ENCODE peak calls at places on chromosomes 16 and 17, in four cellular contexts. One of them, this sample, is unnamed.

GRCh38 chr16:24845726-24846547 is at the start of gene SLC5A11:
- DNase-seq in suprapubic skin: no peak
- DNase-seq in heart right ventricle: no peak
- DNase-seq in adrenal gland: no peak
- DNase-seq in this sample: no peak

GRCh38 chr17:75684924-75685323 is 17.8 kb downstream of the SAP30BP start:
- DNase-seq in suprapubic skin: peak; percentile 87
- DNase-seq in adrenal gland: no peak
- DNase-seq in heart right ventricle: no peak
- DNase-seq in this sample: no peak

GRCh38 chr17:50834786-50835562 is 412 bp upstream of the WFIKKN2 start:
- DNase-seq in heart right ventricle: no peak
- DNase-seq in adrenal gland: peak; percentile 43
- DNase-seq in suprapubic skin: peak; percentile 76
- DNase-seq in this sample: no peak

GRCh38 chr16:4208529-4208835 is 33.4 kb downstream of the SRL start:
- DNase-seq in suprapubic skin: no peak
- DNase-seq in heart right ventricle: no peak
- DNase-seq in adrenal gland: no peak
- DNase-seq in this sample: no peak

GRCh38 chr17:57604771-57605733 is 140.0 kb downstream of the CCDC182 start:
- DNase-seq in heart right ventricle: peak; percentile 50
- DNase-seq in suprapubic skin: peak; percentile 74
- DNase-seq in adrenal gland: peak; percentile 62
- DNase-seq in this sample: peak; percentile 54

GRCh38 chr16:21336231-21336630 is 58.1 kb upstream of the CRYM start:
- DNase-seq in adrenal gland: no peak
- DNase-seq in suprapubic skin: no peak
- DNase-seq in heart right ventricle: no peak
- DNase-seq in this sample: no peak

GRCh38 chr17:80198144-80198661 is 21.9 kb downstream of the SGSH start:
- DNase-seq in heart right ventricle: no peak
- DNase-seq in adrenal gland: no peak
- DNase-seq in suprapubic skin: no peak
- DNase-seq in this sample: no peak

GRCh38 chr16:23917621-23918020 is 81.8 kb downstream of the PRKCB start:
- DNase-seq in heart right ventricle: no peak
- DNase-seq in suprapubic skin: no peak
- DNase-seq in adrenal gland: no peak
- DNase-seq in this sample: no peak

GRCh38 chr16:56269276-56269675 is 78.0 kb downstream of the GNAO1 start:
- DNase-seq in heart right ventricle: no peak
- DNase-seq in adrenal gland: no peak
- DNase-seq in suprapubic skin: no peak
- DNase-seq in this sample: no peak

GRCh38 chr17:15462962-15463361 is 4.5 kb downstream of the CDRT4 start:
- DNase-seq in adrenal gland: no peak
- DNase-seq in heart right ventricle: no peak
- DNase-seq in suprapubic skin: no peak
- DNase-seq in this sample: no peak

GRCh38 chr16:81723098-81723723 is 55.9 kb upstream of the PLCG2 start:
- DNase-seq in suprapubic skin: no peak
- DNase-seq in heart right ventricle: no peak
- DNase-seq in adrenal gland: peak; percentile 50
- DNase-seq in this sample: no peak

GRCh38 chr17:62652251-62653001 is 25.0 kb downstream of the MRC2 start:
- DNase-seq in adrenal gland: peak; percentile 54
- DNase-seq in heart right ventricle: peak; percentile 76
- DNase-seq in suprapubic skin: no peak
- DNase-seq in this sample: peak; percentile 74

GRCh38 chr16:28820016-28820415 is 2.8 kb upstream of the ATXN2L start:
- DNase-seq in heart right ventricle: no peak
- DNase-seq in suprapubic skin: no peak
- DNase-seq in adrenal gland: no peak
- DNase-seq in this sample: no peak

GRCh38 chr16:87949071-87949744 is 2.0 kb upstream of the BANP start:
- DNase-seq in heart right ventricle: no peak
- DNase-seq in suprapubic skin: no peak
- DNase-seq in adrenal gland: no peak
- DNase-seq in this sample: no peak

GRCh38 chr17:43679401-43679800 is 17.7 kb upstream of the MEOX1 start:
- DNase-seq in suprapubic skin: no peak
- DNase-seq in adrenal gland: no peak
- DNase-seq in heart right ventricle: no peak
- DNase-seq in this sample: no peak

GRCh38 chr16:67034478-67034877 is 5.5 kb downstream of the CBFB start:
- DNase-seq in suprapubic skin: no peak
- DNase-seq in heart right ventricle: no peak
- DNase-seq in adrenal gland: no peak
- DNase-seq in this sample: no peak

GRCh38 chr16:79366635-79367034 is 233.9 kb downstream of the MAF start:
- DNase-seq in adrenal gland: no peak
- DNase-seq in heart right ventricle: no peak
- DNase-seq in suprapubic skin: no peak
- DNase-seq in this sample: no peak

GRCh38 chr16:72829846-72830620 is 217.9 kb downstream of the ZFHX3 start:
- DNase-seq in adrenal gland: no peak
- DNase-seq in heart right ventricle: no peak
- DNase-seq in suprapubic skin: no peak
- DNase-seq in this sample: no peak

GRCh38 chr17:40317345-40317873 is 8.4 kb downstream of the RARA start:
- DNase-seq in heart right ventricle: no peak
- DNase-seq in adrenal gland: no peak
- DNase-seq in suprapubic skin: peak; percentile 79
- DNase-seq in this sample: peak; percentile 57

GRCh38 chr17:74280093-74280513 is 6.1 kb downstream of the DNAI2 start:
- DNase-seq in suprapubic skin: no peak
- DNase-seq in heart right ventricle: no peak
- DNase-seq in adrenal gland: no peak
- DNase-seq in this sample: peak; percentile 42

GRCh38 chr17:36544049-36544319 is 735 bp upstream of the GGNBP2 start:
- DNase-seq in heart right ventricle: no peak
- DNase-seq in adrenal gland: no peak
- DNase-seq in suprapubic skin: no peak
- DNase-seq in this sample: peak; percentile 35

GRCh38 chr16:87615621-87616041 is 13.3 kb downstream of the JPH3 start:
- DNase-seq in adrenal gland: no peak
- DNase-seq in heart right ventricle: no peak
- DNase-seq in suprapubic skin: no peak
- DNase-seq in this sample: no peak

GRCh38 chr17:38674013-38674748 is 576 bp downstream of the EPOP start:
- DNase-seq in adrenal gland: no peak
- DNase-seq in suprapubic skin: no peak
- DNase-seq in heart right ventricle: peak; percentile 25
- DNase-seq in this sample: peak; percentile 17

GRCh38 chr16:12375341-12375740 is 398.8 kb downstream of the SNX29 start:
- DNase-seq in suprapubic skin: no peak
- DNase-seq in heart right ventricle: no peak
- DNase-seq in adrenal gland: no peak
- DNase-seq in this sample: peak; percentile 24

GRCh38 chr17:2814499-2815341 is 18.5 kb downstream of the RAP1GAP2 start:
- DNase-seq in suprapubic skin: no peak
- DNase-seq in heart right ventricle: no peak
- DNase-seq in adrenal gland: peak; percentile 37
- DNase-seq in this sample: no peak

GRCh38 chr16:31412750-31413149 is 15.4 kb downstream of the COX6A2 start:
- DNase-seq in suprapubic skin: no peak
- DNase-seq in adrenal gland: no peak
- DNase-seq in heart right ventricle: no peak
- DNase-seq in this sample: no peak

GRCh38 chr17:75830168-75831031 is 13.8 kb downstream of the UNC13D start:
- DNase-seq in suprapubic skin: no peak
- DNase-seq in heart right ventricle: no peak
- DNase-seq in adrenal gland: no peak
- DNase-seq in this sample: no peak

GRCh38 chr16:49706620-49707355 is 149.1 kb downstream of the ZNF423 start:
- DNase-seq in heart right ventricle: no peak
- DNase-seq in adrenal gland: no peak
- DNase-seq in suprapubic skin: no peak
- DNase-seq in this sample: no peak

GRCh38 chr16:55077231-55077630 is 146.6 kb downstream of the IRX5 start:
- DNase-seq in heart right ventricle: no peak
- DNase-seq in adrenal gland: no peak
- DNase-seq in suprapubic skin: no peak
- DNase-seq in this sample: no peak

GRCh38 chr17:32240745-32241144 is 24.9 kb upstream of the RHBDL3 start:
- DNase-seq in heart right ventricle: peak; percentile 54
- DNase-seq in suprapubic skin: no peak
- DNase-seq in adrenal gland: peak; percentile 70
- DNase-seq in this sample: peak; percentile 62

GRCh38 chr16:48271728-48272127 is 24.4 kb upstream of the ABCC11 start:
- DNase-seq in adrenal gland: no peak
- DNase-seq in heart right ventricle: no peak
- DNase-seq in suprapubic skin: no peak
- DNase-seq in this sample: no peak
- TF ChIP-seq CTCF in adrenal gland: no peak
- TF ChIP-seq CTCF in heart right ventricle: no peak
- TF ChIP-seq CTCF in suprapubic skin: no peak
- TF ChIP-seq CTCF in this sample: peak; percentile 36

GRCh38 chr17:13329421-13329820 is 272.3 kb downstream of the HS3ST3A1 start:
- DNase-seq in heart right ventricle: no peak
- DNase-seq in suprapubic skin: no peak
- DNase-seq in adrenal gland: no peak
- DNase-seq in this sample: no peak
- H3K27ac ChIP-seq in heart right ventricle: no peak overlapping the region
- H3K27ac ChIP-seq in suprapubic skin: no peak overlapping the region
- H3K27ac ChIP-seq in adrenal gland: no peak overlapping the region
- H3K27ac ChIP-seq in this sample: no peak overlapping the region

GRCh38 chr16:27353853-27354252 is 40.1 kb downstream of the IL4R start:
- DNase-seq in adrenal gland: no peak
- DNase-seq in suprapubic skin: no peak
- DNase-seq in heart right ventricle: no peak
- DNase-seq in this sample: no peak

GRCh38 chr16:27352026-27352425 is 38.3 kb downstream of the IL4R start:
- DNase-seq in suprapubic skin: no peak
- DNase-seq in adrenal gland: no peak
- DNase-seq in heart right ventricle: no peak
- DNase-seq in this sample: no peak

GRCh38 chr16:27356794-27357193 is 43.0 kb downstream of the IL4R start:
- DNase-seq in heart right ventricle: no peak
- DNase-seq in suprapubic skin: no peak
- DNase-seq in adrenal gland: no peak
- DNase-seq in this sample: no peak

GRCh38 chr16:27359051-27359450 is 42.9 kb upstream of the IL21R start:
- DNase-seq in adrenal gland: no peak
- DNase-seq in heart right ventricle: no peak
- DNase-seq in suprapubic skin: no peak
- DNase-seq in this sample: no peak

DNA sequence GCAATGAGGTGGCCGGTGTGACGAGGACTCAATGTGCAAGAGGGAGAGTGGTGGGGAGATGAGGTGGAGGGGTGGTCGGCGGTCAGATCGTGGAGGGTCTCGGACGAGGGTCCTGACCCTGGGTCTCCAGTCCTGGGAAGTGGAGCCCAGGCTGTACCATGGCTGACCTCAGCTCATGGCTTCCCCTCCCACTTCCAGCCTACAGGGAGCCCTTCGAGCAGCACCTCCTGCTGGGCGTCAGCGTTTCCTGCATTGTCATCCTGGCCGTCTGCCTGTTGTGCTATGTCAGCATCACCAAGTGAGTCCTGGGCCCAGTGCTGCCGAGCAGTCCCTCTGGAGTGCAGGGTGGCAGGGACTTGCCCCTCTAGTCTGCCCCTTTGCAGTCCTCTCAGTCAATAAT is 41.8 kb downstream of the IL4R start:
- DNase-seq in suprapubic skin: no peak
- DNase-seq in adrenal gland: peak; percentile 44
- DNase-seq in heart right ventricle: peak; percentile 56
- DNase-seq in this sample: peak; percentile 43
- TF ChIP-seq CTCF in suprapubic skin: no peak
- TF ChIP-seq CTCF in adrenal gland: peak; percentile 35
- TF ChIP-seq CTCF in heart right ventricle: peak; percentile 27
- TF ChIP-seq CTCF in this sample: peak; percentile 44

GRCh38 chr17:47946516-47946915 is 5.1 kb downstream of the PNPO start:
- DNase-seq in adrenal gland: no peak
- DNase-seq in heart right ventricle: no peak
- DNase-seq in suprapubic skin: no peak
- DNase-seq in this sample: no peak
- H3K27ac ChIP-seq in adrenal gland: peak overlapping the region; percentile 14
- H3K27ac ChIP-seq in heart right ventricle: no peak overlapping the region
- H3K27ac ChIP-seq in suprapubic skin: peak overlapping the region; percentile 1
- H3K27ac ChIP-seq in this sample: peak overlapping the region; percentile 62

GRCh38 chr17:73248532-73248931 is 13.1 kb downstream of the CPSF4L start:
- DNase-seq in suprapubic skin: no peak
- DNase-seq in adrenal gland: no peak
- DNase-seq in heart right ventricle: no peak
- DNase-seq in this sample: no peak

GRCh38 chr17:73250851-73251640 is 10.6 kb downstream of the CPSF4L start:
- DNase-seq in adrenal gland: no peak
- DNase-seq in heart right ventricle: no peak
- DNase-seq in suprapubic skin: no peak
- DNase-seq in this sample: no peak

GRCh38 chr17:73251871-73252270 is 9.8 kb downstream of the CPSF4L start:
- DNase-seq in adrenal gland: no peak
- DNase-seq in suprapubic skin: no peak
- DNase-seq in heart right ventricle: no peak
- DNase-seq in this sample: no peak

GRCh38 chr17:73249700-73250099 is 12.0 kb downstream of the CPSF4L start:
- DNase-seq in heart right ventricle: no peak
- DNase-seq in adrenal gland: no peak
- DNase-seq in suprapubic skin: no peak
- DNase-seq in this sample: no peak

DNA sequence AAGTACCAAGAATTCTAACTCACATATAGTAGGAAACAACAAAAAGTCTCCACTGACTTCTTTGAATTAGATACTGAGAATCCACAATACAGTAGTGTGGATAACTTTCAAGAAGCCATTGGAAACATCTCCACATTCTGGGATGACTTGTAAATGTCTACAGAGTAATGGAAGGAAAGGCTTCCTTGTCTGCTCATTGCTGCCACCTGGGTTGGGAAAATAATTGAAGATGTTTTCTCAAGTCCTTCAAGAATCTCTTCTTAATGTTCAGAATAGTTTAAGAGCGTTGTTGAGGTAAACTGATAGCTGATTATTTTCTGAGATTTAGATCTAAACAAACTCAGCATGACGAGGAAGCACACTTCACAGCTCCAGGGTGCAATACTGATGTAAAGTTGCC is 14.0 kb downstream of the CPSF4L start:
- DNase-seq in suprapubic skin: no peak
- DNase-seq in adrenal gland: no peak
- DNase-seq in heart right ventricle: no peak
- DNase-seq in this sample: no peak
- TF ChIP-seq CTCF in suprapubic skin: no peak
- TF ChIP-seq CTCF in adrenal gland: peak; percentile 28
- TF ChIP-seq CTCF in heart right ventricle: no peak
- TF ChIP-seq CTCF in this sample: no peak

GRCh38 chr16:71210-71539 is 1.3 kb downstream of the RHBDF1 start:
- DNase-seq in adrenal gland: no peak
- DNase-seq in heart right ventricle: no peak
- DNase-seq in suprapubic skin: no peak
- DNase-seq in this sample: no peak
- H3K27ac ChIP-seq in adrenal gland: no peak overlapping the region
- H3K27ac ChIP-seq in heart right ventricle: peak overlapping the region; percentile 96
- H3K27ac ChIP-seq in suprapubic skin: peak overlapping the region; percentile 92
- H3K27ac ChIP-seq in this sample: peak overlapping the region; percentile 96